ENCODE peak calls at places on chromosomes 12 and 14, in five cellular contexts. R, K, I, C and A are unnamed samples.
A peak's percentile ranks its signal among the peaks of the same experiment; 100 is the strongest.

GRCh38 chr14:101603096-101603495 is 41.8 kb downstream of the DIO3 start:
- DNase-seq in R (no peak), K (no peak), I (no peak), C (no peak), A (no peak)

GRCh38 chr14:30656190-30656632 is 34.1 kb downstream of the SCFD1 start:
- DNase-seq in R (peak; percentile 21), K (peak; percentile 15), I (peak; percentile 68), C (no peak), A (peak; percentile 54)

GRCh38 chr14:74491952-74492351 is 1.2 kb downstream of the NPC2 start:
- DNase-seq in R (peak; percentile 50), K (no peak), I (peak; percentile 60), C (peak; percentile 18), A (peak; percentile 62)

GRCh38 chr12:123102381-123102780 is 48.5 kb downstream of the PITPNM2 start:
- DNase-seq in R (no peak), K (no peak), I (no peak), C (no peak), A (no peak)

GRCh38 chr14:24122971-24123370 is 7.5 kb upstream of the FITM1 start:
- DNase-seq in R (no peak), K (no peak), I (no peak), C (no peak), A (no peak)

GRCh38 chr12:52022841-52023181 is 16.1 kb downstream of the TAMALIN start:
- DNase-seq in R (peak; percentile 86), K (no peak), I (peak; percentile 36), C (peak; percentile 68), A (no peak)

GRCh38 chr14:36509056-36509917 is 10.7 kb downstream of the NKX2-1 start:
- DNase-seq in R (no peak), K (no peak), I (no peak), C (no peak), A (no peak)

GRCh38 chr14:97336816-97337215 is 539.6 kb downstream of the VRK1 start:
- DNase-seq in R (no peak), K (no peak), I (no peak), C (no peak), A (no peak)

GRCh38 chr12:128269108-128269713 is 2.2 kb downstream of the TMEM132C start:
- DNase-seq in R (no peak), K (no peak), I (no peak), C (no peak), A (no peak)

GRCh38 chr14:54355698-54356097 is 41.1 kb upstream of the CDKN3 start:
- DNase-seq in R (no peak), K (no peak), I (no peak), C (no peak), A (no peak)

GRCh38 chr14:21978184-21978998 is 304.8 kb upstream of the OR4E1 start:
- DNase-seq in R (peak; percentile 29), K (peak; percentile 16), I (peak; percentile 55), C (peak; percentile 42), A (peak; percentile 51)

GRCh38 chr12:89247541-89247942 is 104.8 kb downstream of the DUSP6 start:
- DNase-seq in R (no peak), K (peak; percentile 10), I (peak; percentile 36), C (no peak), A (no peak)

GRCh38 chr12:112973712-112974305 is 4.5 kb upstream of the OAS2 start:
- DNase-seq in R (no peak), K (no peak), I (no peak), C (no peak), A (peak; percentile 16)

GRCh38 chr14:95453713-95453980 is 62.8 kb downstream of the SYNE3 start:
- DNase-seq in R (no peak), K (no peak), I (no peak), C (no peak), A (no peak)

GRCh38 chr12:119780786-119781434 is 96.2 kb downstream of the CIT start:
- DNase-seq in R (peak; percentile 64), K (peak; percentile 39), I (peak; percentile 37), C (peak; percentile 44), A (no peak)

GRCh38 chr14:76717508-76717907 is 43.8 kb upstream of the VASH1 start:
- DNase-seq in R (no peak), K (no peak), I (no peak), C (no peak), A (peak; percentile 14)

GRCh38 chr12:40988831-40989230 is 199.3 kb upstream of the PDZRN4 start:
- DNase-seq in R (no peak), K (no peak), I (no peak), C (no peak), A (no peak)

GRCh38 chr14:24296341-24297157 is 3.0 kb downstream of the DHRS1 start:
- DNase-seq in R (peak; percentile 87), K (no peak), I (peak; percentile 90), C (peak; percentile 57), A (peak; percentile 91)

DNA sequence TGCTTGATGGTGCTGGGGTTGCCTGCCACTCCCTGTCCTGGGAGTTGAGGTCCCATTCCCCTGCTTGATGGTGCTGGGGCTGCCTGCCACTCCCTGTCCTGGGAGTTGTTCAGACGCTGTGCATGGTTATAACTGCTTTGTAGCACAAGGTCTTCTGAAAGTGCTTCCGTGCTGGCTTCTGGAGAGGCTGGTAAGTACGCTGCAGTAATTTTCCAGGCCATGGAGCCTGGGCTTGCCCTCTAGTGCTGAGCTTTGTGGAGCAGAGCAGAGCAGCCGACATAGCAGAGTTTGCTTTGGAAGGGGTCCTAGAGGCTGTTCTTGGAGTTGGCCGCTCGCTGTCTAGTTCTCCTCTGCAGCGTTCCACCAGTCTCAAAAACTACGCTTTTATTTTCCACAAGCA is 6.3 kb downstream of the B4GALNT3 start:
- DNase-seq in R (no peak), K (no peak), I (no peak), C (no peak), A (no peak)
- TF ChIP-seq MAX in R (no peak), K (no peak), I (no peak), C (no peak), A (no peak)

DNA sequence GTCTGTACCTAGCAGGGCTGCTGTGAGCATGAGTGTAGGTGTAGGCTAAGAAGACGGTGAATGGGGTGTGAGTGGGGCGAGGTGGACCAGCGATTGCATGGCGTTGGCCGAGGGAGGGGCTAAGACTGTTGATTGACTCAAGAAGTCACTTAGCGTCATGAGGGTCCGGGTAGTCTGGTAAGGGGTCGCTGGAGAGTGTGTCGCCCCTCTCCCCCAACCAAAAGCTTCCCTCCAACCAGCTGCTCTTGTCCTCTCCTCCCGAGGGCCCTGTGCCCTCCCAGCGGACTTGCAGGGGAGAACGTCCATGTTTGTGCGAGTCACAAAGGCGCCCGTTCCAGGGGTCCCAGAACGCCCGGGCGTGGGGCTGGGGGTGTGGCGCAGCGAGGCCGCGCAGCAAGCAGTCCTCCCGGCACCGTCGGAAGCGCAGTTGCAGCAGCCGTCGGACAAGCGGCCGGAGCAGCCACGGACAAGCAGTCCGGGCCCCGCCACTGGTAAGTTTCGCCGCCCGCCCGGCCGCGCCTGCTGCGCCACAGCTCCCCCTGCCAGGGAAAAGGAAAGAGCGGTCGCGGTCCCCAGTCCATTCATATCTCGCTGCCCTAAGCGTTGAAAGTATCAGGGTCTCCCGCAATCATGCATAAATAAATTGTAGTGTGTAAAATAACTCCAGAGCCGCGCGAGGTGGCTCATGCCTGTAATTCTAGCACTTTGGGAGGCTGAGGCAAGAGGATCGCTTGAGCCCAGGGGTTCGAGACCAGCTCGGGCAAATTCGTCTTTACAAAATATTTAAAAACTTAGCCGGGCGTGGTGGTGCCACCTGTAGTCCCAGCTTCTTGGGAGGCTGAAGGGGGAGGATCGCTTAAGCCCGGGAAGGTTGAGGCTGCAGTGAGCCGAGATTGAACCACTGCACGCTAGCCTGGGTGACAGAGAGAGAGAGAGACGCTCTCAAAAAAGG is at the start of gene CCDC63:
- DNase-seq in R (peak; percentile 83), K (peak; percentile 68), I (peak; percentile 14), C (peak; percentile 55), A (peak; percentile 86)
- H3K4me3 ChIP-seq in R (peak within 1 kb of the TSS; percentile 63), K (peak within 1 kb of the TSS; percentile 62), I (no peak within 1 kb of the TSS), C (peak within 1 kb of the TSS; percentile 36), A (no peak within 1 kb of the TSS)

DNA sequence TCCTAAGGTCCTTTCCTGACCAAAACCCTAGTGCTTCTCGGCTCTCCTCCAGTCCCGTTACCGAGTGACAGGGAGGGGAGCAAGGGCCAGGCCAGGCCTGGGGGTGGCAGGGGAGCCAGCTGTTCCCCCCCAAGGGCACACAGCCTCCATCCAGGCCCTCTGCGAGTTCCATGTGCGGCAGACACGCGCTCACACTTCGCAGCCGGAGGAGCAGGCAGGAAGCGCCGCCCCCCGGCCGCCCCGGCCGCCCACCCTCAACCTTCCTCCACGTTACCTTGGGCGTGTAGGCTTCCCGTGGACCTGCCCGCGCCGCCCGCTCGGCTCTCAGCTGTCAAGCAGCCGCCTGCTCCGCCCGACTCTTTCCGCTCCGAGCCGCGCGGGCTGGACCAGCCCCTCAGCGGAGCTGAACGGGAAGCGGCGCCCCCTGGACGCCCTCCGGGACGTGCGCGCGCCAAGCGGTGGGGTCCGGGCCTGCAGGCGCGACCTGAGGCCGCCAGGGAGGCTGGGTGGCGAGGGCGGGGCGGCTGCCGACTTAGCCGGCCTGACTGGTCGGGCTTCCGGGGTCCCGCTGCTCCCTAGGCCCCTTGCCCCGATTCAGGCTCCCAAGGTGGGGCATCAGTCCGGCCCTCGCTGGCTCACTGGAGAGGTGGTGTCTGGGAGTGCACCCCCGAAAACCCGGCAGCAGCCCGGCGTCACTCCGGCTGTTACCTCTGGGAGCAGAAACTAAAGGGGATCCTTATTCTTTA is at the start of gene CRACR2A:
- DNase-seq in R (peak; percentile 59), K (peak; percentile 32), I (no peak), C (peak; percentile 89), A (peak; percentile 93)
- TF ChIP-seq MAX in R (peak; percentile 33), K (peak; percentile 82), I (no peak), C (peak; percentile 74), A (peak; percentile 66)

DNA sequence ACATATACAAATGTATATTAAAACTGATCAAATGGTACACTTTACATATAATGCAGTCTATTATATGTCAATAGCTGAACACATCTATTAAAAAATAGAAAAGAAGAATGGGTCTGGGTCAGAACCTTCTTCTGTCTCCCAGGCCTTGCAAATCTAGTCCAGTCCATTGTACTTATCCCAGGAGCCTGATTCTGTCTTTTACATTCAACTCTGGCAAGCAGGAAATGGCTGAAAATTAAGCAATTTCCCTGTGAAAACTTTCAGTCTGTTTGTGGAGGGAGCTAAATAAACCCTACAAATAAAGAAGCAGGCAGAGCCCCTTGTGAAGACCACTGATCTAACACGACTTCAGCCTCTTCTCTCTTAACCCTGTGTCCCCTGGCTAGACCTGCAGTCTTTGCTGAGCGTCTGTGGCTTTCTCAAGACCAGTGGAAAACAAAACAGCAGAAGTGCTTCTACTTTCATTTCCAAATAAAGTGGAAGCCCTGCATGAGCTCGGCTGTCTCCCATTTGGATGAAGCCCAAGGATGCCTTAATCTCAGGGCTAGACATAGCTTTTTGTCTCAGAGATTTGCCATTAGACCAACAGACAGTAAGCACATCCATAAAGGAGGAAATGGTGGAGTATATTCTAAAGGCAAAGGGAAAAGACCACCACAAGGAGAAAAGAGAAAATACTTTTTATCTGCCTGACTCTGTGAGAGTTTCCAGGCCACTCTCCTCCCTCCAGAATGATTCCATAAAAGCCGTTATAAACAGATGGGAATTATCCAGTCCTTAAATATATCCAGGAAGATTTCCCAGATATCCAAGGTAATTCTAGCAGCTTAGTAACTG is 48.2 kb downstream of the CRACR2A start:
- DNase-seq in R (no peak), K (no peak), I (no peak), C (no peak), A (peak; percentile 19)
- H3K4me3 ChIP-seq in R (no peak overlapping the region), K (no peak overlapping the region), I (no peak overlapping the region), C (no peak overlapping the region), A (no peak overlapping the region)

GRCh38 chr12:80195143-80195726 is 95.9 kb downstream of the OTOGL start:
- DNase-seq in R (peak; percentile 39), K (peak; percentile 36), I (peak; percentile 16), C (peak; percentile 15), A (peak; percentile 40)
- TF ChIP-seq MAX in R (no peak), K (no peak), I (no peak), C (no peak), A (no peak)

GRCh38 chr12:109944975-109945374 is 44.9 kb downstream of the TCHP start:
- DNase-seq in R (no peak), K (no peak), I (peak; percentile 58), C (no peak), A (no peak)
- H3K4me3 ChIP-seq in R (no peak overlapping the region), K (no peak overlapping the region), I (no peak overlapping the region), C (no peak overlapping the region), A (no peak overlapping the region)